ENCODE peak calls at places on chromosomes 6 and 20, in six cellular contexts. One of them, this sample, is unnamed.

GRCh38 chr6:116528800-116529199 is 16.7 kb downstream of the TRAPPC3L start:
- DNase-seq in left ventricle myocardium inferior: no peak
- DNase-seq in nucleus accumbens: no peak
- DNase-seq in NCI-H2081: no peak
- DNase-seq in naive thymus-derived CD8-positive, alpha-beta T cell: no peak
- DNase-seq in foreskin fibroblast: no peak
- DNase-seq in this sample: no peak

GRCh38 chr20:40945754-40946451 is 82.7 kb upstream of the TOP1 start:
- DNase-seq in left ventricle myocardium inferior: peak; percentile 48
- DNase-seq in nucleus accumbens: peak; percentile 13
- DNase-seq in NCI-H2081: peak; percentile 23
- DNase-seq in naive thymus-derived CD8-positive, alpha-beta T cell: no peak
- DNase-seq in foreskin fibroblast: peak; percentile 76
- DNase-seq in this sample: peak; percentile 41

GRCh38 chr6:153170511-153170910 is 39.4 kb upstream of the RGS17 start:
- DNase-seq in left ventricle myocardium inferior: no peak
- DNase-seq in nucleus accumbens: no peak
- DNase-seq in NCI-H2081: no peak
- DNase-seq in naive thymus-derived CD8-positive, alpha-beta T cell: no peak
- DNase-seq in foreskin fibroblast: peak; percentile 84
- DNase-seq in this sample: no peak

GRCh38 chr6:3455490-3456394 is 1.1 kb downstream of the SLC22A23 start:
- DNase-seq in left ventricle myocardium inferior: no peak
- DNase-seq in nucleus accumbens: peak; percentile 69
- DNase-seq in NCI-H2081: no peak
- DNase-seq in naive thymus-derived CD8-positive, alpha-beta T cell: no peak
- DNase-seq in foreskin fibroblast: peak; percentile 24
- DNase-seq in this sample: no peak

GRCh38 chr6:124888581-124889371 is 73.5 kb upstream of the RNF217 start:
- DNase-seq in left ventricle myocardium inferior: no peak
- DNase-seq in nucleus accumbens: no peak
- DNase-seq in NCI-H2081: no peak
- DNase-seq in naive thymus-derived CD8-positive, alpha-beta T cell: no peak
- DNase-seq in foreskin fibroblast: no peak
- DNase-seq in this sample: no peak

GRCh38 chr20:13419445-13419844 is 198.4 kb downstream of the ISM1 start:
- DNase-seq in left ventricle myocardium inferior: no peak
- DNase-seq in nucleus accumbens: no peak
- DNase-seq in NCI-H2081: no peak
- DNase-seq in naive thymus-derived CD8-positive, alpha-beta T cell: no peak
- DNase-seq in foreskin fibroblast: no peak
- DNase-seq in this sample: no peak

GRCh38 chr6:135995160-135995898 is 143.8 kb downstream of the PDE7B start:
- DNase-seq in left ventricle myocardium inferior: no peak
- DNase-seq in nucleus accumbens: no peak
- DNase-seq in NCI-H2081: no peak
- DNase-seq in naive thymus-derived CD8-positive, alpha-beta T cell: no peak
- DNase-seq in foreskin fibroblast: peak; percentile 86
- DNase-seq in this sample: no peak

GRCh38 chr20:59148713-59149493 is 14.7 kb upstream of the ZNF831 start:
- DNase-seq in left ventricle myocardium inferior: no peak
- DNase-seq in nucleus accumbens: no peak
- DNase-seq in NCI-H2081: no peak
- DNase-seq in naive thymus-derived CD8-positive, alpha-beta T cell: no peak
- DNase-seq in foreskin fibroblast: no peak
- DNase-seq in this sample: no peak

GRCh38 chr6:83781506-83781905 is 71.7 kb upstream of the RIPPLY2 start:
- DNase-seq in left ventricle myocardium inferior: no peak
- DNase-seq in nucleus accumbens: no peak
- DNase-seq in NCI-H2081: no peak
- DNase-seq in naive thymus-derived CD8-positive, alpha-beta T cell: no peak
- DNase-seq in foreskin fibroblast: no peak
- DNase-seq in this sample: no peak

GRCh38 chr6:148893481-148893880 is 146.7 kb downstream of the UST start:
- DNase-seq in left ventricle myocardium inferior: no peak
- DNase-seq in nucleus accumbens: no peak
- DNase-seq in NCI-H2081: no peak
- DNase-seq in naive thymus-derived CD8-positive, alpha-beta T cell: no peak
- DNase-seq in foreskin fibroblast: no peak
- DNase-seq in this sample: no peak

GRCh38 chr20:14562976-14563375 is 225.6 kb upstream of the FLRT3 start:
- DNase-seq in left ventricle myocardium inferior: no peak
- DNase-seq in nucleus accumbens: no peak
- DNase-seq in NCI-H2081: no peak
- DNase-seq in naive thymus-derived CD8-positive, alpha-beta T cell: no peak
- DNase-seq in foreskin fibroblast: no peak
- DNase-seq in this sample: no peak

GRCh38 chr6:18035330-18035854 is 48.0 kb upstream of the KIF13A start:
- DNase-seq in left ventricle myocardium inferior: no peak
- DNase-seq in nucleus accumbens: no peak
- DNase-seq in NCI-H2081: no peak
- DNase-seq in naive thymus-derived CD8-positive, alpha-beta T cell: no peak
- DNase-seq in foreskin fibroblast: no peak
- DNase-seq in this sample: no peak

GRCh38 chr20:1185781-1186334 is 1.1 kb upstream of the TMEM74B start:
- DNase-seq in left ventricle myocardium inferior: peak; percentile 37
- DNase-seq in nucleus accumbens: no peak
- DNase-seq in NCI-H2081: peak; percentile 37
- DNase-seq in naive thymus-derived CD8-positive, alpha-beta T cell: peak; percentile 21
- DNase-seq in foreskin fibroblast: peak; percentile 69
- DNase-seq in this sample: no peak

GRCh38 chr6:5206920-5207561 is 53.7 kb downstream of the LYRM4 start:
- DNase-seq in left ventricle myocardium inferior: no peak
- DNase-seq in nucleus accumbens: no peak
- DNase-seq in NCI-H2081: no peak
- DNase-seq in naive thymus-derived CD8-positive, alpha-beta T cell: no peak
- DNase-seq in foreskin fibroblast: no peak
- DNase-seq in this sample: no peak

GRCh38 chr20:53586640-53587039 is 7.0 kb downstream of the ZNF217 start:
- DNase-seq in left ventricle myocardium inferior: no peak
- DNase-seq in nucleus accumbens: no peak
- DNase-seq in NCI-H2081: no peak
- DNase-seq in naive thymus-derived CD8-positive, alpha-beta T cell: no peak
- DNase-seq in foreskin fibroblast: no peak
- DNase-seq in this sample: no peak

GRCh38 chr20:44796311-44796710 is 14.0 kb downstream of the RIMS4 start:
- DNase-seq in left ventricle myocardium inferior: no peak
- DNase-seq in nucleus accumbens: no peak
- DNase-seq in NCI-H2081: no peak
- DNase-seq in naive thymus-derived CD8-positive, alpha-beta T cell: no peak
- DNase-seq in foreskin fibroblast: no peak
- DNase-seq in this sample: no peak

GRCh38 chr20:18585134-18585533 is 2.7 kb upstream of the DTD1 start:
- DNase-seq in left ventricle myocardium inferior: no peak
- DNase-seq in nucleus accumbens: no peak
- DNase-seq in NCI-H2081: peak; percentile 7
- DNase-seq in naive thymus-derived CD8-positive, alpha-beta T cell: no peak
- DNase-seq in foreskin fibroblast: peak; percentile 61
- DNase-seq in this sample: no peak

GRCh38 chr6:36858407-36858981 is 16.1 kb downstream of the PPIL1 start:
- DNase-seq in left ventricle myocardium inferior: no peak
- DNase-seq in nucleus accumbens: no peak
- DNase-seq in NCI-H2081: no peak
- DNase-seq in naive thymus-derived CD8-positive, alpha-beta T cell: no peak
- DNase-seq in foreskin fibroblast: peak; percentile 28
- DNase-seq in this sample: no peak

GRCh38 chr6:131602913-131603312 is 25.1 kb downstream of the MED23 start:
- DNase-seq in left ventricle myocardium inferior: no peak
- DNase-seq in nucleus accumbens: no peak
- DNase-seq in NCI-H2081: no peak
- DNase-seq in naive thymus-derived CD8-positive, alpha-beta T cell: no peak
- DNase-seq in foreskin fibroblast: peak; percentile 93
- DNase-seq in this sample: no peak

GRCh38 chr6:147190556-147190955 is 13.7 kb upstream of the STXBP5 start:
- DNase-seq in left ventricle myocardium inferior: no peak
- DNase-seq in nucleus accumbens: no peak
- DNase-seq in NCI-H2081: peak; percentile 48
- DNase-seq in naive thymus-derived CD8-positive, alpha-beta T cell: no peak
- DNase-seq in foreskin fibroblast: no peak
- DNase-seq in this sample: no peak

GRCh38 chr20:63590218-63591146 is 16.4 kb upstream of the HELZ2 start:
- DNase-seq in left ventricle myocardium inferior: no peak
- DNase-seq in nucleus accumbens: no peak
- DNase-seq in NCI-H2081: no peak
- DNase-seq in naive thymus-derived CD8-positive, alpha-beta T cell: no peak
- DNase-seq in foreskin fibroblast: no peak
- DNase-seq in this sample: no peak

GRCh38 chr6:145929037-145929633 is 35.0 kb downstream of the SHPRH start:
- DNase-seq in left ventricle myocardium inferior: no peak
- DNase-seq in nucleus accumbens: no peak
- DNase-seq in NCI-H2081: peak; percentile 11
- DNase-seq in naive thymus-derived CD8-positive, alpha-beta T cell: no peak
- DNase-seq in foreskin fibroblast: peak; percentile 64
- DNase-seq in this sample: peak; percentile 20

GRCh38 chr20:23629542-23630391 is 8.0 kb downstream of the CST3 start:
- DNase-seq in left ventricle myocardium inferior: no peak
- DNase-seq in nucleus accumbens: no peak
- DNase-seq in NCI-H2081: no peak
- DNase-seq in naive thymus-derived CD8-positive, alpha-beta T cell: no peak
- DNase-seq in foreskin fibroblast: no peak
- DNase-seq in this sample: no peak

GRCh38 chr6:63759605-63760004 is 124.0 kb downstream of the PHF3 start:
- DNase-seq in left ventricle myocardium inferior: no peak
- DNase-seq in nucleus accumbens: no peak
- DNase-seq in NCI-H2081: no peak
- DNase-seq in naive thymus-derived CD8-positive, alpha-beta T cell: no peak
- DNase-seq in foreskin fibroblast: no peak
- DNase-seq in this sample: no peak

GRCh38 chr6:10230533-10230932 is 184.3 kb downstream of the TFAP2A start:
- DNase-seq in left ventricle myocardium inferior: no peak
- DNase-seq in nucleus accumbens: no peak
- DNase-seq in NCI-H2081: no peak
- DNase-seq in naive thymus-derived CD8-positive, alpha-beta T cell: no peak
- DNase-seq in foreskin fibroblast: no peak
- DNase-seq in this sample: no peak

GRCh38 chr6:31727034-31727716 is 1.9 kb downstream of the DDAH2 start:
- DNase-seq in left ventricle myocardium inferior: no peak
- DNase-seq in nucleus accumbens: no peak
- DNase-seq in NCI-H2081: no peak
- DNase-seq in naive thymus-derived CD8-positive, alpha-beta T cell: no peak
- DNase-seq in foreskin fibroblast: no peak
- DNase-seq in this sample: no peak

GRCh38 chr6:170033666-170034065 is 257.2 kb downstream of the DLL1 start:
- DNase-seq in left ventricle myocardium inferior: no peak
- DNase-seq in nucleus accumbens: no peak
- DNase-seq in NCI-H2081: no peak
- DNase-seq in naive thymus-derived CD8-positive, alpha-beta T cell: no peak
- DNase-seq in foreskin fibroblast: no peak
- DNase-seq in this sample: no peak

GRCh38 chr20:63080411-63080810 is 73.6 kb upstream of the BHLHE23 start:
- DNase-seq in left ventricle myocardium inferior: no peak
- DNase-seq in nucleus accumbens: no peak
- DNase-seq in NCI-H2081: no peak
- DNase-seq in naive thymus-derived CD8-positive, alpha-beta T cell: no peak
- DNase-seq in foreskin fibroblast: no peak
- DNase-seq in this sample: no peak

GRCh38 chr20:61490721-61491120 is 238.7 kb downstream of the CDH4 start:
- DNase-seq in left ventricle myocardium inferior: no peak
- DNase-seq in nucleus accumbens: no peak
- DNase-seq in NCI-H2081: no peak
- DNase-seq in naive thymus-derived CD8-positive, alpha-beta T cell: no peak
- DNase-seq in foreskin fibroblast: no peak
- DNase-seq in this sample: no peak

GRCh38 chr6:145070791-145071190 is 664.5 kb downstream of the EPM2A start:
- DNase-seq in left ventricle myocardium inferior: no peak
- DNase-seq in nucleus accumbens: no peak
- DNase-seq in NCI-H2081: no peak
- DNase-seq in naive thymus-derived CD8-positive, alpha-beta T cell: no peak
- DNase-seq in foreskin fibroblast: peak; percentile 86
- DNase-seq in this sample: no peak